ENCODE peak calls at places on chromosomes 12 and 14, in six cellular contexts. O is transverse colon, F is ovary, M is stomach, C is sigmoid colon, L is HepG2. H is an unnamed sample.

GRCh38 chr14:74647834-74648361 is 35.9 kb upstream of the LTBP2 start:
- DNase-seq in F (peak; percentile 71), O (no peak), C (peak; percentile 61), L (no peak), M (peak; percentile 34), H (no peak)

GRCh38 chr14:100842799-100843198 is 16.9 kb downstream of the MEG3 start:
- DNase-seq in M (no peak), F (peak; percentile 21), O (no peak), C (no peak), L (no peak), H (no peak)

GRCh38 chr14:58535084-58535483 is 102.7 kb upstream of the DACT1 start:
- DNase-seq in F (no peak), C (no peak), O (no peak), L (no peak), M (no peak), H (no peak)

GRCh38 chr14:59032821-59033220 is 155.6 kb upstream of the DAAM1 start:
- DNase-seq in L (no peak), M (no peak), F (no peak), C (no peak), O (no peak), H (no peak)

GRCh38 chr12:132429932-132430643 is 59.9 kb upstream of the FBRSL1 start:
- DNase-seq in O (peak; percentile 86), F (no peak), M (peak; percentile 63), C (no peak), L (no peak), H (no peak)

GRCh38 chr12:106670131-106670530 is 87.3 kb downstream of the RFX4 start:
- DNase-seq in C (no peak), L (no peak), M (no peak), F (no peak), O (no peak), H (no peak)

GRCh38 chr14:33938131-33938949 is 12.5 kb downstream of the EGLN3 start:
- DNase-seq in M (peak; percentile 85), L (peak; percentile 49), C (peak; percentile 87), F (peak; percentile 36), O (peak; percentile 76), H (no peak)

GRCh38 chr12:64780531-64781373 is 21.5 kb upstream of the GNS start:
- DNase-seq in O (peak; percentile 70), L (no peak), M (peak; percentile 87), F (peak; percentile 51), C (peak; percentile 64), H (peak; percentile 67)

GRCh38 chr14:99817331-99817730 is 24.1 kb downstream of the EML1 start:
- DNase-seq in M (no peak), O (no peak), C (no peak), L (no peak), F (no peak), H (no peak)

GRCh38 chr12:16939871-16940306 is 333.9 kb upstream of the LMO3 start:
- DNase-seq in M (peak; percentile 44), F (no peak), O (peak; percentile 63), C (no peak), L (peak; percentile 80), H (no peak)

GRCh38 chr12:29241821-29242591 is 92.9 kb downstream of the FAR2 start:
- DNase-seq in L (peak; percentile 37), O (peak; percentile 37), M (peak; percentile 45), F (no peak), C (no peak), H (no peak)
- TF ChIP-seq EP300 in L (no peak), O (no peak), M (no peak), F (no peak), C (no peak), H (no peak)

DNA sequence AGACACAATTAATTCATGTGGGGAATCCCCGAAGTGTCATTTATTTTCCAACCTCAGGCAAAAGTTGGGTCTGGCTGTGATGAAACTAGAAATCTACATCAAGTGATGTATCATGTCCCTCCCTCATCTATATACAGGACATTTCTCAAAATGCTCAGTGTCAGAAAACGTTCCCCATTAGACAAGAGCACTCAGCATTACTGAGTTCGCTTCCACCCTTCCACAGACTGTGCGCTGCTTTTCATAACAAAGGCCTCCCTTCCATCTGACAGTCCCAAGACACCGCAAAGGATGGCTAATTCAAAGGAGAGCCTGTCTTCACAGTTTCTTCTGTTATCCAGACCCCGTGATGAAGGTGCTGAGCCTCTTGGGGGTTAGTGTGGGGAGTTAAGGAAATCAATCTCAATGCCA is 7.6 kb downstream of the CCDC88C start:
- DNase-seq in O (no peak), F (no peak), M (no peak), C (peak; percentile 7), L (no peak), H (no peak)
- TF ChIP-seq POLR2A in O (no peak), F (no peak), M (no peak), C (no peak), L (no peak), H (no peak)

DNA sequence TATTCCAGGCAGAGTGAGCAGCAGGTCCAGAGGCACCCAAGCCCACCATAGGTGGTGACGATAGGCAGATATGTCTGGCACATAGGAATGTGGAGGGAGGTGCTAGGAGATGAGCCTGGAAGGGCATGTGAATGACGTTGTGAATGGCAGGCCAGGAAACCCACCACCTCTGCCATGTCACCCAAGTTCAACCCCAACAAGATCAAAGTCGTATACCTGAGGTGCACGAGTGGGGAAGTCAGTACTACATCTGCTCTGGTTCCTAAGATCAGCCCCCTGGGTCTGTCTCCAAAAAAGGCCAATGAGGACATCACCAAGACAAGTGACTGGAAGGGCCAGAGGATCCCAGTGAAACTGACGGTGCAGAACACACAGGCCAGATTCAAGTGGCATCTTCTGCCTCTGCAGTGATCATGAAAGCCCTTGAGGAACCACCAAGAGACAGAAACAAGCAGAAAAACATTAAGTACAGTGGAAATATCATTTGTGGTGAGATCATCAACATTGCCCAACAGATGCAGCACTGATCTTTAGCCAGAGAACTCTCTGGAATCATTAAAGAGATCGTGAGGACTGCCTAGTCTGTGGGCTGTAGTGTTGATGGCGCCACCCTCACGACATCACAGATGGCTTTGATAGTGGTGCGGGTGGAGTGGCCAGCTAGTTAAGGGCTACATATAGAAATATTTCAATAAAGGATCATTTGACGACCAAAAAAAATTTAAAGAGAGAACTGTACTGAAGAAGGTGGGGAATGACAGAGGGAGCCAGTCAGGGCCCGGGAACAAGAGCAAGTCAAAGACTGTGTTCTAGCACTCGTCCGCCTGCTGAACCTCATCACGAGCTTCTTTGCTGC is 99.7 kb downstream of the ZFP36L1 start:
- DNase-seq in C (peak; percentile 64), M (no peak), L (no peak), F (no peak), O (no peak), H (no peak)
- H3K4me1 ChIP-seq in C (no peaks in the 10 kb centered on the region), M (peaks cover 4% of the 10 kb centered on the region), L (peaks cover 23% of the 10 kb centered on the region), F (peaks cover 9% of the 10 kb centered on the region), O (no peaks in the 10 kb centered on the region), H (peaks cover 56% of the 10 kb centered on the region)

GRCh38 chr14:61101803-61102548 is 120.9 kb downstream of the SLC38A6 start:
- DNase-seq in O (no peak), F (no peak), L (no peak), C (no peak), M (no peak), H (no peak)
- TF ChIP-seq EP300 in O (no peak), F (no peak), L (no peak), C (peak; percentile 50), M (no peak), H (no peak)

GRCh38 chr14:68786491-68787234 is 6.2 kb downstream of the ZFP36L1 start:
- DNase-seq in C (peak; percentile 81), O (no peak), L (no peak), M (peak; percentile 26), F (no peak), H (peak; percentile 73)
- TF ChIP-seq POLR2A in C (no peak), O (peak; percentile 37), L (peak; percentile 27), M (no peak), F (no peak), H (no peak)